ENCODE peak calls at places on chromosome 7, in ten cellular contexts. One of them, this sample, is unnamed.

GRCh38 chr7:6646380-6646950 is 9.3 kb downstream of the ZNF316 start:
- DNase-seq in pancreas: no peak
- DNase-seq in esophagus squamous epithelium: no peak
- DNase-seq in NT2/D1: no peak
- DNase-seq in body of pancreas: no peak
- DNase-seq in right lobe of liver: no peak
- DNase-seq in left ventricle myocardium inferior: no peak
- DNase-seq in A673: no peak
- DNase-seq in CD8-positive, alpha-beta memory T cell: no peak
- DNase-seq in thoracic aorta: no peak
- DNase-seq in this sample: no peak

GRCh38 chr7:114295522-114295921 is 119.1 kb upstream of the FOXP2 start:
- DNase-seq in pancreas: no peak
- DNase-seq in body of pancreas: no peak
- DNase-seq in thoracic aorta: no peak
- DNase-seq in A673: no peak
- DNase-seq in NT2/D1: no peak
- DNase-seq in CD8-positive, alpha-beta memory T cell: no peak
- DNase-seq in left ventricle myocardium inferior: no peak
- DNase-seq in esophagus squamous epithelium: no peak
- DNase-seq in right lobe of liver: no peak
- DNase-seq in this sample: no peak

GRCh38 chr7:156614434-156615264 is 25.9 kb upstream of the RNF32 start:
- DNase-seq in esophagus squamous epithelium: no peak
- DNase-seq in left ventricle myocardium inferior: no peak
- DNase-seq in A673: no peak
- DNase-seq in thoracic aorta: no peak
- DNase-seq in right lobe of liver: no peak
- DNase-seq in CD8-positive, alpha-beta memory T cell: no peak
- DNase-seq in pancreas: no peak
- DNase-seq in NT2/D1: no peak
- DNase-seq in body of pancreas: peak; percentile 23
- DNase-seq in this sample: no peak

GRCh38 chr7:7967909-7968543 is 570 bp upstream of the GLCCI1 start:
- DNase-seq in CD8-positive, alpha-beta memory T cell: no peak
- DNase-seq in body of pancreas: no peak
- DNase-seq in thoracic aorta: no peak
- DNase-seq in esophagus squamous epithelium: no peak
- DNase-seq in NT2/D1: no peak
- DNase-seq in A673: no peak
- DNase-seq in right lobe of liver: no peak
- DNase-seq in pancreas: no peak
- DNase-seq in left ventricle myocardium inferior: no peak
- DNase-seq in this sample: no peak

GRCh38 chr7:131255242-131255641 is 72.4 kb upstream of the MKLN1 start:
- DNase-seq in right lobe of liver: no peak
- DNase-seq in A673: no peak
- DNase-seq in CD8-positive, alpha-beta memory T cell: no peak
- DNase-seq in thoracic aorta: no peak
- DNase-seq in pancreas: no peak
- DNase-seq in body of pancreas: no peak
- DNase-seq in NT2/D1: no peak
- DNase-seq in esophagus squamous epithelium: no peak
- DNase-seq in left ventricle myocardium inferior: no peak
- DNase-seq in this sample: no peak

GRCh38 chr7:80821781-80822180 is 97.1 kb downstream of the SEMA3C start:
- DNase-seq in NT2/D1: no peak
- DNase-seq in body of pancreas: no peak
- DNase-seq in pancreas: no peak
- DNase-seq in A673: no peak
- DNase-seq in CD8-positive, alpha-beta memory T cell: no peak
- DNase-seq in thoracic aorta: no peak
- DNase-seq in right lobe of liver: no peak
- DNase-seq in left ventricle myocardium inferior: no peak
- DNase-seq in esophagus squamous epithelium: no peak
- DNase-seq in this sample: no peak

GRCh38 chr7:14191686-14192098 is 202.2 kb upstream of the ETV1 start:
- DNase-seq in NT2/D1: no peak
- DNase-seq in thoracic aorta: no peak
- DNase-seq in CD8-positive, alpha-beta memory T cell: no peak
- DNase-seq in pancreas: no peak
- DNase-seq in body of pancreas: no peak
- DNase-seq in right lobe of liver: no peak
- DNase-seq in esophagus squamous epithelium: no peak
- DNase-seq in A673: no peak
- DNase-seq in left ventricle myocardium inferior: no peak
- DNase-seq in this sample: no peak

GRCh38 chr7:42566981-42567510 is 330.0 kb upstream of the GLI3 start:
- DNase-seq in body of pancreas: no peak
- DNase-seq in thoracic aorta: no peak
- DNase-seq in esophagus squamous epithelium: no peak
- DNase-seq in NT2/D1: no peak
- DNase-seq in right lobe of liver: no peak
- DNase-seq in left ventricle myocardium inferior: no peak
- DNase-seq in CD8-positive, alpha-beta memory T cell: no peak
- DNase-seq in pancreas: no peak
- DNase-seq in A673: no peak
- DNase-seq in this sample: no peak

GRCh38 chr7:2982831-2983230 is 60.8 kb downstream of the CARD11 start:
- DNase-seq in A673: no peak
- DNase-seq in left ventricle myocardium inferior: no peak
- DNase-seq in right lobe of liver: no peak
- DNase-seq in esophagus squamous epithelium: no peak
- DNase-seq in pancreas: no peak
- DNase-seq in thoracic aorta: no peak
- DNase-seq in NT2/D1: no peak
- DNase-seq in CD8-positive, alpha-beta memory T cell: peak; percentile 79
- DNase-seq in body of pancreas: peak; percentile 5
- DNase-seq in this sample: no peak

GRCh38 chr7:72467237-72467636 is 55.1 kb upstream of the CALN1 start:
- DNase-seq in body of pancreas: peak; percentile 2
- DNase-seq in left ventricle myocardium inferior: no peak
- DNase-seq in CD8-positive, alpha-beta memory T cell: no peak
- DNase-seq in esophagus squamous epithelium: no peak
- DNase-seq in A673: no peak
- DNase-seq in NT2/D1: no peak
- DNase-seq in thoracic aorta: no peak
- DNase-seq in pancreas: peak; percentile 12
- DNase-seq in right lobe of liver: no peak
- DNase-seq in this sample: no peak

GRCh38 chr7:91293136-91293535 is 28.9 kb downstream of the FZD1 start:
- DNase-seq in thoracic aorta: no peak
- DNase-seq in esophagus squamous epithelium: no peak
- DNase-seq in body of pancreas: no peak
- DNase-seq in CD8-positive, alpha-beta memory T cell: no peak
- DNase-seq in right lobe of liver: no peak
- DNase-seq in left ventricle myocardium inferior: no peak
- DNase-seq in NT2/D1: no peak
- DNase-seq in pancreas: no peak
- DNase-seq in A673: no peak
- DNase-seq in this sample: no peak

GRCh38 chr7:35424869-35425495 is 171.1 kb upstream of the TBX20 start:
- DNase-seq in esophagus squamous epithelium: no peak
- DNase-seq in pancreas: peak; percentile 58
- DNase-seq in thoracic aorta: no peak
- DNase-seq in CD8-positive, alpha-beta memory T cell: peak; percentile 62
- DNase-seq in right lobe of liver: peak; percentile 66
- DNase-seq in NT2/D1: peak; percentile 60
- DNase-seq in left ventricle myocardium inferior: peak; percentile 59
- DNase-seq in body of pancreas: peak; percentile 69
- DNase-seq in A673: peak; percentile 67
- DNase-seq in this sample: peak; percentile 88

GRCh38 chr7:141263983-141264382 is 190.1 kb downstream of the TMEM178B start:
- DNase-seq in esophagus squamous epithelium: no peak
- DNase-seq in A673: no peak
- DNase-seq in left ventricle myocardium inferior: no peak
- DNase-seq in right lobe of liver: no peak
- DNase-seq in pancreas: no peak
- DNase-seq in body of pancreas: no peak
- DNase-seq in NT2/D1: no peak
- DNase-seq in CD8-positive, alpha-beta memory T cell: no peak
- DNase-seq in thoracic aorta: no peak
- DNase-seq in this sample: no peak

GRCh38 chr7:20164420-20165145 is 52.6 kb downstream of the MACC1 start:
- DNase-seq in A673: no peak
- DNase-seq in left ventricle myocardium inferior: no peak
- DNase-seq in thoracic aorta: no peak
- DNase-seq in NT2/D1: no peak
- DNase-seq in right lobe of liver: no peak
- DNase-seq in CD8-positive, alpha-beta memory T cell: no peak
- DNase-seq in pancreas: no peak
- DNase-seq in esophagus squamous epithelium: no peak
- DNase-seq in body of pancreas: no peak
- DNase-seq in this sample: no peak

GRCh38 chr7:158300427-158300826 is 287.2 kb downstream of the PTPRN2 start:
- DNase-seq in pancreas: no peak
- DNase-seq in left ventricle myocardium inferior: no peak
- DNase-seq in esophagus squamous epithelium: no peak
- DNase-seq in right lobe of liver: no peak
- DNase-seq in CD8-positive, alpha-beta memory T cell: no peak
- DNase-seq in thoracic aorta: no peak
- DNase-seq in NT2/D1: no peak
- DNase-seq in A673: no peak
- DNase-seq in body of pancreas: no peak
- DNase-seq in this sample: no peak

GRCh38 chr7:87435546-87435945 is 39.9 kb downstream of the ABCB4 start:
- DNase-seq in esophagus squamous epithelium: no peak
- DNase-seq in right lobe of liver: no peak
- DNase-seq in pancreas: no peak
- DNase-seq in thoracic aorta: no peak
- DNase-seq in CD8-positive, alpha-beta memory T cell: no peak
- DNase-seq in left ventricle myocardium inferior: no peak
- DNase-seq in body of pancreas: no peak
- DNase-seq in NT2/D1: no peak
- DNase-seq in A673: no peak
- DNase-seq in this sample: no peak

DNA sequence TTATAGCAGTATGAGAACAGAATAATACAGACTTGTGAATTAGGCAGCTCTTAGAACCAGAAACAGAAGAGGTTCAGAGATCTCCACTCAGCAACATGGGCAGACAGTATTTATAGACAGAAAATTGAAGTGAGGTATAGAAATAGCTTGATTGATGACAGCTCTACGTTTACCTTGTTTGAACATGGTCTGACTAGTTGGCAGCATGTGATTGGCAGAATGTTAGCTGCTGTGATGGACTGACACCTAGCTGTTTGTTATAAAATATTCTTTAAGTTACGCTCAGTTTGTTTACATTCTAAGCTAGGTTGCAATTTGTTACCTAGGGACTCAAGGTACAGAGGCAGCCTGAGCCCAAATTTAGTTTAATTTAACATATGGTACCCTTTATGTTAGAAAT is 73.7 kb upstream of the TMEM229A start:
- DNase-seq in thoracic aorta: no peak
- DNase-seq in esophagus squamous epithelium: no peak
- DNase-seq in left ventricle myocardium inferior: no peak
- DNase-seq in A673: no peak
- DNase-seq in right lobe of liver: no peak
- DNase-seq in NT2/D1: no peak
- DNase-seq in CD8-positive, alpha-beta memory T cell: no peak
- DNase-seq in pancreas: no peak
- DNase-seq in body of pancreas: no peak
- DNase-seq in this sample: no peak
- H3K27me3 ChIP-seq in thoracic aorta: no peaks in the 10 kb centered on the region
- H3K27me3 ChIP-seq in esophagus squamous epithelium: no peaks in the 10 kb centered on the region
- H3K27me3 ChIP-seq in left ventricle myocardium inferior: no peaks in the 10 kb centered on the region
- H3K27me3 ChIP-seq in A673: no peaks in the 10 kb centered on the region
- H3K27me3 ChIP-seq in right lobe of liver: no peaks in the 10 kb centered on the region
- H3K27me3 ChIP-seq in NT2/D1: no peaks in the 10 kb centered on the region
- H3K27me3 ChIP-seq in CD8-positive, alpha-beta memory T cell: no peaks in the 10 kb centered on the region
- H3K27me3 ChIP-seq in pancreas: no peaks in the 10 kb centered on the region
- H3K27me3 ChIP-seq in body of pancreas: no peaks in the 10 kb centered on the region
- H3K27me3 ChIP-seq in this sample: no peaks in the 10 kb centered on the region

GRCh38 chr7:11329626-11330025 is 356.0 kb downstream of the PHF14 start:
- DNase-seq in left ventricle myocardium inferior: no peak
- DNase-seq in A673: no peak
- DNase-seq in NT2/D1: no peak
- DNase-seq in esophagus squamous epithelium: no peak
- DNase-seq in right lobe of liver: no peak
- DNase-seq in pancreas: no peak
- DNase-seq in CD8-positive, alpha-beta memory T cell: no peak
- DNase-seq in thoracic aorta: no peak
- DNase-seq in body of pancreas: no peak
- DNase-seq in this sample: no peak
- H3K27me3 ChIP-seq in left ventricle myocardium inferior: no peaks in the 10 kb centered on the region
- H3K27me3 ChIP-seq in A673: no peaks in the 10 kb centered on the region
- H3K27me3 ChIP-seq in NT2/D1: no peaks in the 10 kb centered on the region
- H3K27me3 ChIP-seq in esophagus squamous epithelium: no peaks in the 10 kb centered on the region
- H3K27me3 ChIP-seq in right lobe of liver: no peaks in the 10 kb centered on the region
- H3K27me3 ChIP-seq in pancreas: no peaks in the 10 kb centered on the region
- H3K27me3 ChIP-seq in CD8-positive, alpha-beta memory T cell: no peaks in the 10 kb centered on the region
- H3K27me3 ChIP-seq in thoracic aorta: no peaks in the 10 kb centered on the region
- H3K27me3 ChIP-seq in body of pancreas: no peaks in the 10 kb centered on the region
- H3K27me3 ChIP-seq in this sample: no peaks in the 10 kb centered on the region

DNA sequence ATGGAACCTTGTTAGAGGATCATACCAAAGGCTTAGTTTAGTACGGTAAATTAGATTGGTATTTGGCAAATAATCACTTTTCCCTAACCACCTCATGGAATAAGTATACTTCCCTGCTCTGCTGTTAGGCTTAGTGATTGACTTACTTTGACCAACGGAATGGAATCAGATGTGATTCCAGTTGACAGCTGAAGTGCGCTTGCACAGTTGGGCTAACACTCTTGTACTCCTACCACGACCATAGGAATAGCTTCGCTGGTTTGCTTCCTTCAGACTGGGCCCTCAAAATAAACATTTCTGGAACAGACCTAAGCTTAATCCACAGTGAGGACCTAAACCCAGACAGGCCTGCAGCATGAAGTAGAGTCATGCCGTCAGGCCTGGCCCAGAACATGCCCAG is 122.4 kb downstream of the DOCK4 start:
- DNase-seq in right lobe of liver: no peak
- DNase-seq in NT2/D1: no peak
- DNase-seq in esophagus squamous epithelium: no peak
- DNase-seq in left ventricle myocardium inferior: no peak
- DNase-seq in thoracic aorta: no peak
- DNase-seq in CD8-positive, alpha-beta memory T cell: no peak
- DNase-seq in A673: no peak
- DNase-seq in body of pancreas: no peak
- DNase-seq in pancreas: no peak
- DNase-seq in this sample: no peak
- H3K27me3 ChIP-seq in right lobe of liver: no peaks in the 10 kb centered on the region
- H3K27me3 ChIP-seq in NT2/D1: no peaks in the 10 kb centered on the region
- H3K27me3 ChIP-seq in esophagus squamous epithelium: no peaks in the 10 kb centered on the region
- H3K27me3 ChIP-seq in left ventricle myocardium inferior: no peaks in the 10 kb centered on the region
- H3K27me3 ChIP-seq in thoracic aorta: no peaks in the 10 kb centered on the region
- H3K27me3 ChIP-seq in CD8-positive, alpha-beta memory T cell: no peaks in the 10 kb centered on the region
- H3K27me3 ChIP-seq in A673: no peaks in the 10 kb centered on the region
- H3K27me3 ChIP-seq in body of pancreas: no peaks in the 10 kb centered on the region
- H3K27me3 ChIP-seq in pancreas: no peaks in the 10 kb centered on the region
- H3K27me3 ChIP-seq in this sample: no peaks in the 10 kb centered on the region

DNA sequence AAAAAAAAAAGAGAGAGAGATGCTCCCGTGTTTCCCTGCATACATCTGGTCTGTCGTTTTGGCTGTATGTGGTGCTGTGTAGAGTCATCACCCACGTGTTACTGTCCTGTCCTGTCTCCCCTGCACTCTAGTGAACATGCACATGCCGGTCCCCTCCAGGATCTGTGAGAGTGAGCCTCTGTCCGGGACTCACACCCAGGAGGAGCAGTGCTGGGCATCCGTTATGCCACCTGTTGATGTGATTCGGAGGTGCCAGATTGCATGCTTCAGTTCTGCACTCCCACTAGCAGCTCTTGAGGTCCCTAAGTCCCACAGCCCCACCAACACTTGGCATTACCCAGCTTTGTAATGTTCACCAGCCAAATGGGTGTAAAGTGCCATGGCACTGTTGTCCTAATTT is 16.4 kb downstream of the GHRHR start:
- DNase-seq in esophagus squamous epithelium: no peak
- DNase-seq in CD8-positive, alpha-beta memory T cell: no peak
- DNase-seq in thoracic aorta: no peak
- DNase-seq in left ventricle myocardium inferior: no peak
- DNase-seq in A673: no peak
- DNase-seq in pancreas: no peak
- DNase-seq in body of pancreas: no peak
- DNase-seq in right lobe of liver: no peak
- DNase-seq in NT2/D1: no peak
- DNase-seq in this sample: no peak
- H3K27me3 ChIP-seq in esophagus squamous epithelium: peaks cover 25% of the 10 kb centered on the region
- H3K27me3 ChIP-seq in CD8-positive, alpha-beta memory T cell: no peaks in the 10 kb centered on the region
- H3K27me3 ChIP-seq in thoracic aorta: no peaks in the 10 kb centered on the region
- H3K27me3 ChIP-seq in left ventricle myocardium inferior: peaks cover 45% of the 10 kb centered on the region
- H3K27me3 ChIP-seq in A673: no peaks in the 10 kb centered on the region
- H3K27me3 ChIP-seq in pancreas: no peaks in the 10 kb centered on the region
- H3K27me3 ChIP-seq in body of pancreas: no peaks in the 10 kb centered on the region
- H3K27me3 ChIP-seq in right lobe of liver: no peaks in the 10 kb centered on the region
- H3K27me3 ChIP-seq in NT2/D1: no peaks in the 10 kb centered on the region
- H3K27me3 ChIP-seq in this sample: no peaks in the 10 kb centered on the region

This sample was measured in right cardiac atrium.